ENCODE peak calls at places on chromosomes 7 and 10, in five cellular contexts. Q is retinal pigment epithelial cell, A is PC-9, G is NCI-H82, O is heart left ventricle. L is an unnamed sample.

GRCh38 chr7:74006451-74007259 is 21.3 kb upstream of the ELN start:
- DNase-seq in Q (no peak), A (no peak), G (no peak), O (no peak), L (no peak)

GRCh38 chr7:106521541-106521940 is 139.4 kb downstream of the CCDC71L start:
- DNase-seq in Q (no peak), A (no peak), G (no peak), O (no peak), L (no peak)

GRCh38 chr10:123842692-123843385 is 48.8 kb downstream of the CPXM2 start:
- DNase-seq in Q (no peak), A (no peak), G (no peak), O (no peak), L (no peak)

GRCh38 chr7:105826143-105826542 is 50.3 kb downstream of the ATXN7L1 start:
- DNase-seq in Q (no peak), A (no peak), G (no peak), O (no peak), L (no peak)

GRCh38 chr7:2517004-2517403 is 2.6 kb upstream of the LFNG start:
- DNase-seq in Q (no peak), A (no peak), G (no peak), O (no peak), L (no peak)

GRCh38 chr7:105589221-105590077 is 8.2 kb upstream of the EFCAB10 start:
- DNase-seq in Q (no peak), A (peak; percentile 66), G (peak; percentile 81), O (peak; percentile 31), L (peak; percentile 5)

GRCh38 chr7:56105508-56105907 is 768 bp downstream of the CHCHD2 start:
- DNase-seq in Q (peak; percentile 38), A (peak; percentile 40), G (peak; percentile 41), O (no peak), L (peak; percentile 6)

GRCh38 chr7:98913612-98914011 is 35.3 kb downstream of the TRRAP start:
- DNase-seq in Q (no peak), A (no peak), G (no peak), O (no peak), L (no peak)

GRCh38 chr7:155749578-155749977 is 62.7 kb downstream of the SHH start:
- DNase-seq in Q (no peak), A (no peak), G (no peak), O (no peak), L (no peak)

GRCh38 chr7:108403597-108404217 is 52.5 kb downstream of the NRCAM start:
- DNase-seq in Q (no peak), A (no peak), G (no peak), O (no peak), L (no peak)

GRCh38 chr7:41887446-41887845 is 184.6 kb upstream of the INHBA start:
- DNase-seq in Q (no peak), A (no peak), G (no peak), O (no peak), L (no peak)

GRCh38 chr7:15213093-15213492 is 310.5 kb upstream of the DGKB start:
- DNase-seq in Q (no peak), A (no peak), G (no peak), O (no peak), L (no peak)

GRCh38 chr7:80428161-80429054 is 83.5 kb downstream of the GNAT3 start:
- DNase-seq in Q (no peak), A (peak; percentile 35), G (peak; percentile 56), O (peak; percentile 33), L (no peak)

GRCh38 chr7:128056901-128057300 is 25.7 kb upstream of the LRRC4 start:
- DNase-seq in Q (no peak), A (no peak), G (no peak), O (no peak), L (no peak)

GRCh38 chr7:34991938-34992840 is 45.1 kb downstream of the DPY19L1 start:
- DNase-seq in Q (no peak), A (peak; percentile 13), G (no peak), O (no peak), L (peak; percentile 27)

GRCh38 chr10:24901686-24902399 is 50.6 kb downstream of the PRTFDC1 start:
- DNase-seq in Q (peak; percentile 96), A (peak; percentile 69), G (peak; percentile 85), O (peak; percentile 33), L (no peak)

GRCh38 chr7:69598081-69598486 is at the start of gene AUTS2:
- DNase-seq in Q (peak; percentile 64), A (no peak), G (peak; percentile 95), O (peak; percentile 90), L (peak; percentile 29)

GRCh38 chr10:76205361-76205760 is 773.9 kb downstream of the LRMDA start:
- DNase-seq in Q (no peak), A (no peak), G (no peak), O (no peak), L (no peak)

GRCh38 chr7:120714945-120715344 is 143.0 kb downstream of the TSPAN12 start:
- DNase-seq in Q (peak; percentile 94), A (no peak), G (no peak), O (no peak), L (no peak)

GRCh38 chr7:45295222-45295621 is 137.6 kb downstream of the RAMP3 start:
- DNase-seq in Q (peak; percentile 54), A (no peak), G (peak; percentile 97), O (no peak), L (no peak)

GRCh38 chr7:31887006-31887405 is 183.2 kb downstream of the PDE1C start:
- DNase-seq in Q (no peak), A (no peak), G (no peak), O (no peak), L (no peak)

GRCh38 chr10:79104264-79104954 is 35.6 kb downstream of the ZMIZ1 start:
- DNase-seq in Q (no peak), A (no peak), G (no peak), O (no peak), L (no peak)

GRCh38 chr10:119933179-119933578 is 40.6 kb downstream of the SEC23IP start:
- DNase-seq in Q (peak; percentile 23), A (no peak), G (peak; percentile 64), O (no peak), L (no peak)

GRCh38 chr10:80199828-80200227 is 5.5 kb downstream of the ANXA11 start:
- DNase-seq in Q (no peak), A (peak; percentile 63), G (no peak), O (peak; percentile 74), L (no peak)

GRCh38 chr7:33418251-33418701 is 288.9 kb downstream of the BBS9 start:
- DNase-seq in Q (no peak), A (no peak), G (no peak), O (no peak), L (no peak)

GRCh38 chr7:157987906-157988305 is 599.7 kb downstream of the PTPRN2 start:
- DNase-seq in Q (no peak), A (no peak), G (no peak), O (no peak), L (no peak)

GRCh38 chr7:95608344-95609173 is 12.2 kb upstream of the PDK4 start:
- DNase-seq in Q (peak; percentile 89), A (peak; percentile 88), G (peak; percentile 71), O (peak; percentile 91), L (no peak)

GRCh38 chr10:113239569-113239968 is 289.5 kb downstream of the TCF7L2 start:
- DNase-seq in Q (no peak), A (no peak), G (no peak), O (no peak), L (no peak)

GRCh38 chr7:96238976-96239766 is 82.7 kb downstream of the SLC25A13 start:
- DNase-seq in Q (no peak), A (no peak), G (no peak), O (no peak), L (no peak)

GRCh38 chr10:24944512-24945255 is 7.7 kb downstream of the PRTFDC1 start:
- DNase-seq in Q (peak; percentile 81), A (peak; percentile 48), G (peak; percentile 56), O (no peak), L (no peak)

GRCh38 chr7:126656165-126656564 is 596.6 kb downstream of the GRM8 start:
- DNase-seq in Q (no peak), A (no peak), G (no peak), O (no peak), L (no peak)

L was measured in T-helper 22 cell.